ENCODE peak calls at places on chromosome 17, in five cellular contexts. B is upper lobe of right lung, J is choroid plexus epithelial cell, N is bronchial epithelial cell, W is cardiac muscle cell. M is an unnamed sample.

GRCh38 chr17:42275527-42276358 is 448 bp downstream of the STAT5B start:
- DNase-seq in B (no peak), J (peak; percentile 52), N (no peak), W (peak; percentile 66), M (peak; percentile 42)

GRCh38 chr17:34252890-34253525 is 2.1 kb upstream of the CCL2 start:
- DNase-seq in B (no peak), J (no peak), N (peak; percentile 9), W (peak; percentile 53), M (no peak)

GRCh38 chr17:10673318-10673717 is 16.2 kb upstream of the MYH3 start:
- DNase-seq in B (no peak), J (no peak), N (no peak), W (no peak), M (no peak)

GRCh38 chr17:64133546-64134215 is 3.7 kb upstream of the ERN1 start:
- DNase-seq in B (no peak), J (peak; percentile 87), N (peak; percentile 63), W (peak; percentile 80), M (no peak)

GRCh38 chr17:7334938-7335538 is 1.3 kb upstream of the ACAP1 start:
- DNase-seq in B (no peak), J (no peak), N (no peak), W (no peak), M (no peak)

GRCh38 chr17:18093616-18094408 is 6.1 kb downstream of the DRG2 start:
- DNase-seq in B (no peak), J (peak; percentile 92), N (peak; percentile 83), W (peak; percentile 87), M (no peak)

GRCh38 chr17:34663714-34664113 is 84.3 kb downstream of the TMEM132E start:
- DNase-seq in B (no peak), J (no peak), N (no peak), W (no peak), M (no peak)

GRCh38 chr17:2994441-2994840 is 69.0 kb downstream of the OR1D5 start:
- DNase-seq in B (peak; percentile 43), J (no peak), N (no peak), W (no peak), M (no peak)

GRCh38 chr17:35373984-35374765 is 754 bp upstream of the SLFN11 start:
- DNase-seq in B (peak; percentile 81), J (peak; percentile 44), N (peak; percentile 12), W (peak; percentile 76), M (no peak)

GRCh38 chr17:16215002-16215272 is 397 bp downstream of the NCOR1 start:
- DNase-seq in B (peak; percentile 86), J (no peak), N (peak; percentile 32), W (peak; percentile 40), M (peak; percentile 54)

GRCh38 chr17:68101992-68102758 is 66.6 kb downstream of the KPNA2 start:
- DNase-seq in B (no peak), J (peak; percentile 8), N (no peak), W (no peak), M (no peak)

GRCh38 chr17:6823011-6823442 is 8.5 kb downstream of the TEKT1 start:
- DNase-seq in B (no peak), J (peak; percentile 85), N (peak; percentile 81), W (peak; percentile 75), M (no peak)

GRCh38 chr17:1890758-1891450 is 61.1 kb downstream of the RPA1 start:
- DNase-seq in B (peak; percentile 39), J (peak; percentile 13), N (no peak), W (no peak), M (no peak)

GRCh38 chr17:80264048-80264792 is 3.6 kb downstream of the RNF213 start:
- DNase-seq in B (peak; percentile 78), J (no peak), N (no peak), W (no peak), M (no peak)

GRCh38 chr17:28282596-28282995 is 36.4 kb upstream of the TMEM97 start:
- DNase-seq in B (no peak), J (peak; percentile 92), N (peak; percentile 92), W (peak; percentile 73), M (no peak)

GRCh38 chr17:67742025-67742424 is 24.3 kb downstream of the NOL11 start:
- DNase-seq in B (no peak), J (no peak), N (no peak), W (no peak), M (no peak)

GRCh38 chr17:46732754-46733398 is 85.6 kb downstream of the WNT3 start:
- DNase-seq in B (no peak), J (peak; percentile 18), N (no peak), W (no peak), M (no peak)

GRCh38 chr17:22272363-22273146 is 580.2 kb downstream of the KCNJ18 start:
- DNase-seq in B (peak; percentile 10), J (no peak), N (no peak), W (no peak), M (no peak)

GRCh38 chr17:14393723-14394122 is 92.8 kb downstream of the HS3ST3B1 start:
- DNase-seq in B (no peak), J (no peak), N (no peak), W (no peak), M (no peak)

GRCh38 chr17:42554250-42555121 is 1.8 kb downstream of the HSD17B1 start:
- DNase-seq in B (peak; percentile 94), J (peak; percentile 82), N (peak; percentile 40), W (peak; percentile 85), M (peak; percentile 73)

GRCh38 chr17:58412910-58413630 is 4.3 kb downstream of the RNF43 start:
- DNase-seq in B (no peak), J (peak; percentile 28), N (peak; percentile 63), W (no peak), M (no peak)

GRCh38 chr17:37576281-37576680 is 32.9 kb downstream of the SYNRG start:
- DNase-seq in B (no peak), J (peak; percentile 5), N (peak; percentile 51), W (peak; percentile 18), M (no peak)

GRCh38 chr17:3660311-3660891 is 8.0 kb downstream of the TAX1BP3 start:
- DNase-seq in B (no peak), J (no peak), N (no peak), W (no peak), M (no peak)

GRCh38 chr17:31517524-31517923 is 126.0 kb downstream of the RAB11FIP4 start:
- DNase-seq in B (no peak), J (no peak), N (no peak), W (no peak), M (no peak)

GRCh38 chr17:36931096-36931696 is 6.1 kb upstream of the LHX1 start:
- DNase-seq in B (no peak), J (no peak), N (no peak), W (no peak), M (no peak)

GRCh38 chr17:76585649-76586593 is at the start of gene ST6GALNAC2:
- DNase-seq in B (peak; percentile 95), J (no peak), N (peak; percentile 60), W (no peak), M (peak; percentile 58)

GRCh38 chr17:79437081-79437480 is 173.8 kb downstream of the RBFOX3 start:
- DNase-seq in B (no peak), J (no peak), N (no peak), W (no peak), M (no peak)

GRCh38 chr17:82388223-82388921 is 16.8 kb downstream of the UTS2R start:
- DNase-seq in B (no peak), J (no peak), N (no peak), W (no peak), M (no peak)

GRCh38 chr17:2406903-2407790 is 6.3 kb upstream of the MNT start:
- DNase-seq in B (no peak), J (peak; percentile 91), N (peak; percentile 99), W (peak; percentile 79), M (no peak)

GRCh38 chr17:4956493-4957061 is 5.7 kb downstream of the ENO3 start:
- DNase-seq in B (peak; percentile 75), J (no peak), N (no peak), W (no peak), M (no peak)

GRCh38 chr17:41212524-41213169 is 13.8 kb upstream of the KRTAP9-2 start:
- DNase-seq in B (no peak), J (no peak), N (no peak), W (no peak), M (no peak)

GRCh38 chr17:2474371-2474770 is 37.3 kb downstream of the METTL16 start:
- DNase-seq in B (no peak), J (no peak), N (no peak), W (no peak), M (no peak)

GRCh38 chr17:29682054-29682453 is 59.3 kb upstream of the CORO6 start:
- DNase-seq in B (no peak), J (peak; percentile 43), N (no peak), W (no peak), M (no peak)
- TF ChIP-seq CTCF in B (peak; percentile 20), J (no peak), N (no peak), W (no peak), M (no peak)

GRCh38 chr17:73349138-73349537 is 37.3 kb upstream of the CDC42EP4 start:
- DNase-seq in B (no peak), J (peak; percentile 34), N (no peak), W (peak; percentile 68), M (no peak)

GRCh38 chr17:73347355-73347754 is 35.6 kb upstream of the CDC42EP4 start:
- DNase-seq in B (no peak), J (peak; percentile 30), N (no peak), W (peak; percentile 37), M (no peak)

GRCh38 chr17:73349647-73350046 is 37.8 kb upstream of the CDC42EP4 start:
- DNase-seq in B (no peak), J (no peak), N (no peak), W (no peak), M (no peak)

GRCh38 chr17:73348824-73349095 is 37.0 kb upstream of the CDC42EP4 start:
- DNase-seq in B (no peak), J (no peak), N (no peak), W (no peak), M (no peak)

GRCh38 chr17:73348018-73348823 is 36.4 kb upstream of the CDC42EP4 start:
- DNase-seq in B (no peak), J (no peak), N (no peak), W (no peak), M (no peak)
- TF ChIP-seq CTCF in B (no peak), J (no peak), N (no peak), W (no peak), M (peak; percentile 29)

GRCh38 chr17:78349831-78350631 is 9.8 kb downstream of the SOCS3 start:
- DNase-seq in B (no peak), J (no peak), N (no peak), W (no peak), M (no peak)
- TF ChIP-seq CTCF in B (no peak), J (peak; percentile 22), N (peak; percentile 6), W (no peak), M (no peak)

DNA sequence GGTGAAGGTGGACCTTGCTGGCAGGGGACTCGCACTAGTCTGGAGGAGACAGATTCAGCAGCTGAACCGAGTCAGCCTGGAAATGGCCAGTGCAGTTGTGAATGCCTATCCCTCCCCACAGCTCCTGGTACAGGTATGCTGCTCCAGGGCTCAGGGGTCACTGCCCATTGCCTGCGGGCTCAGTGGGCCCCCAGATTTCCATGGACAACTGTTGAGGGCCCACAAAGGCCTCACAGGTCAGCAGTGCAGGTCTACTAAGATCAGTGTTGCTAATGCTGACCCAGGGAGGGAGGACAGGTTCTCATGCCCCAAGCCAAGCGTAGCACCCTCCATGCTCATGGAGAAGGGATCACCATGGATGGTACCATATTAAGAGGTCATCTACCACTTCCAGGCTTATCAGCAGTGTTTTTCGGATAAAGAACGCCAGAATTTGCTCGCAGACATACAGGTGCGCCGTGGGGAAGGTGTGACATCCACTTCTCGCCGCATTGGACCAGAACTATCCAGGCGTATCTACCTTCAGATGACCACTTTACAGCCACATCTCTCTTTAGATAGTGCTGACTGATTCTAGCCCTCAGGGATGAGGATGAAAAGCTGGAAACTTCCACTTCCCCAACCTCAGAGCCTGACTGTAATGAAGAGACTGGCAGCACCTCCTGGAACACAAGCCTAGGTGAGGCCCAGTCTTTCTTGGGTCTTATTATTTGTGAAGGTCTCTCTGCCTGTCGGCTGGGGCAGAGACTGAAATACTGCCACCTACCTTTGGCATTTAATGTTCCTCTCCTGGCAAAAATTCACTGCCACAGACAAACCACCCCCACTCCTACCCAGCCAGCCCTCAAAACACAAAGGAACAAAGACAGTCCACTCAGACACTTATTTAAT is 7.6 kb downstream of the EME1 start:
- DNase-seq in B (no peak), J (no peak), N (peak; percentile 15), W (no peak), M (no peak)
- TF ChIP-seq CTCF in B (no peak), J (peak; percentile 35), N (peak; percentile 34), W (no peak), M (no peak)

M was measured in progenitor cell of endocrine pancreas.